ENCODE peak calls at places on chromosome 20, in seven cellular contexts. One of them, this sample, is unnamed. For H3K4me1, the result is how much of the 10 kb centered on the place peaks cover.

GRCh38 chr20:16530201-16530681 is 43.0 kb downstream of the KIF16B start:
- DNase-seq in foreskin keratinocyte: no peak
- DNase-seq in iPS DF 6.9: no peak
- DNase-seq in A549: peak
- DNase-seq in mammary epithelial cell: peak
- DNase-seq in tibial artery: no peak
- DNase-seq in PC-9: peak
- DNase-seq in this sample: no peak

GRCh38 chr20:57392512-57393271 is 1.5 kb downstream of the RBM38 start:
- DNase-seq in foreskin keratinocyte: no peak
- DNase-seq in A549: no peak
- DNase-seq in tibial artery: no peak
- DNase-seq in PC-9: no peak
- DNase-seq in iPS DF 6.9: no peak
- DNase-seq in mammary epithelial cell: no peak
- DNase-seq in this sample: no peak

GRCh38 chr20:4916991-4917881 is 84.1 kb downstream of the SLC23A2 start:
- DNase-seq in iPS DF 6.9: no peak
- DNase-seq in foreskin keratinocyte: no peak
- DNase-seq in tibial artery: no peak
- DNase-seq in mammary epithelial cell: peak
- DNase-seq in PC-9: peak
- DNase-seq in A549: peak
- DNase-seq in this sample: no peak

GRCh38 chr20:10670521-10671220 is 3.1 kb downstream of the JAG1 start:
- DNase-seq in PC-9: no peak
- DNase-seq in A549: no peak
- DNase-seq in iPS DF 6.9: no peak
- DNase-seq in tibial artery: no peak
- DNase-seq in foreskin keratinocyte: no peak
- DNase-seq in mammary epithelial cell: no peak
- DNase-seq in this sample: no peak

GRCh38 chr20:19901226-19901625 is 115.9 kb upstream of the NAA20 start:
- DNase-seq in tibial artery: no peak
- DNase-seq in foreskin keratinocyte: no peak
- DNase-seq in PC-9: no peak
- DNase-seq in iPS DF 6.9: no peak
- DNase-seq in A549: peak
- DNase-seq in mammary epithelial cell: peak
- DNase-seq in this sample: no peak

GRCh38 chr20:11027224-11027623 is 353.4 kb upstream of the JAG1 start:
- DNase-seq in iPS DF 6.9: no peak
- DNase-seq in foreskin keratinocyte: no peak
- DNase-seq in PC-9: no peak
- DNase-seq in tibial artery: no peak
- DNase-seq in A549: no peak
- DNase-seq in mammary epithelial cell: no peak
- DNase-seq in this sample: no peak

GRCh38 chr20:29497261-29497671 is 1760.2 kb upstream of the DEFB115 start:
- DNase-seq in foreskin keratinocyte: no peak
- DNase-seq in PC-9: peak
- DNase-seq in A549: no peak
- DNase-seq in tibial artery: peak
- DNase-seq in iPS DF 6.9: no peak
- DNase-seq in mammary epithelial cell: no peak
- DNase-seq in this sample: no peak

GRCh38 chr20:47319517-47320252 is 36.8 kb downstream of the ZMYND8 start:
- DNase-seq in iPS DF 6.9: peak
- DNase-seq in A549: no peak
- DNase-seq in mammary epithelial cell: peak
- DNase-seq in foreskin keratinocyte: peak
- DNase-seq in PC-9: peak
- DNase-seq in tibial artery: peak
- DNase-seq in this sample: peak

GRCh38 chr20:710762-711120 is 35.1 kb upstream of the SCRT2 start:
- DNase-seq in mammary epithelial cell: no peak
- DNase-seq in PC-9: no peak
- DNase-seq in foreskin keratinocyte: no peak
- DNase-seq in tibial artery: no peak
- DNase-seq in A549: no peak
- DNase-seq in iPS DF 6.9: no peak
- DNase-seq in this sample: no peak

GRCh38 chr20:41261790-41262717 is 55.5 kb downstream of the ZHX3 start:
- DNase-seq in A549: no peak
- DNase-seq in PC-9: no peak
- DNase-seq in foreskin keratinocyte: peak
- DNase-seq in iPS DF 6.9: no peak
- DNase-seq in tibial artery: no peak
- DNase-seq in mammary epithelial cell: peak
- DNase-seq in this sample: no peak

GRCh38 chr20:38293490-38294333 is 10.2 kb upstream of the BPI start:
- DNase-seq in A549: no peak
- DNase-seq in mammary epithelial cell: peak
- DNase-seq in foreskin keratinocyte: no peak
- DNase-seq in tibial artery: no peak
- DNase-seq in PC-9: no peak
- DNase-seq in iPS DF 6.9: no peak
- DNase-seq in this sample: no peak

GRCh38 chr20:59248031-59248684 is 52.3 kb upstream of the EDN3 start:
- DNase-seq in PC-9: no peak
- DNase-seq in A549: no peak
- DNase-seq in mammary epithelial cell: no peak
- DNase-seq in tibial artery: no peak
- DNase-seq in iPS DF 6.9: no peak
- DNase-seq in foreskin keratinocyte: no peak
- DNase-seq in this sample: no peak

GRCh38 chr20:47318596-47319516 is 37.6 kb downstream of the ZMYND8 start:
- DNase-seq in A549: peak
- DNase-seq in foreskin keratinocyte: no peak
- DNase-seq in iPS DF 6.9: no peak
- DNase-seq in tibial artery: peak
- DNase-seq in PC-9: peak
- DNase-seq in mammary epithelial cell: peak
- DNase-seq in this sample: peak

GRCh38 chr20:38554986-38555385 is 26.0 kb upstream of the ADIG start:
- DNase-seq in A549: no peak
- DNase-seq in mammary epithelial cell: no peak
- DNase-seq in PC-9: no peak
- DNase-seq in tibial artery: no peak
- DNase-seq in iPS DF 6.9: no peak
- DNase-seq in foreskin keratinocyte: no peak
- DNase-seq in this sample: no peak

GRCh38 chr20:58457083-58457680 is 58.0 kb downstream of the APCDD1L start:
- DNase-seq in tibial artery: no peak
- DNase-seq in foreskin keratinocyte: peak
- DNase-seq in iPS DF 6.9: no peak
- DNase-seq in mammary epithelial cell: no peak
- DNase-seq in PC-9: no peak
- DNase-seq in A549: no peak
- DNase-seq in this sample: no peak

GRCh38 chr20:370151-370600 is 10.4 kb upstream of the TRIB3 start:
- DNase-seq in mammary epithelial cell: no peak
- DNase-seq in PC-9: peak
- DNase-seq in A549: peak
- DNase-seq in tibial artery: no peak
- DNase-seq in foreskin keratinocyte: no peak
- DNase-seq in iPS DF 6.9: no peak
- DNase-seq in this sample: peak

GRCh38 chr20:539848-540247 is 3.7 kb downstream of the CSNK2A1 start:
- DNase-seq in tibial artery: no peak
- DNase-seq in iPS DF 6.9: no peak
- DNase-seq in A549: no peak
- DNase-seq in foreskin keratinocyte: no peak
- DNase-seq in mammary epithelial cell: peak
- DNase-seq in PC-9: no peak
- DNase-seq in this sample: no peak

GRCh38 chr20:46999821-47000465 is 105.3 kb downstream of the EYA2 start:
- DNase-seq in mammary epithelial cell: no peak
- DNase-seq in tibial artery: no peak
- DNase-seq in A549: no peak
- DNase-seq in PC-9: no peak
- DNase-seq in iPS DF 6.9: no peak
- DNase-seq in foreskin keratinocyte: no peak
- DNase-seq in this sample: no peak

GRCh38 chr20:37415118-37416085 is 69.5 kb downstream of the SRC start:
- DNase-seq in iPS DF 6.9: no peak
- DNase-seq in tibial artery: no peak
- DNase-seq in mammary epithelial cell: no peak
- DNase-seq in PC-9: no peak
- DNase-seq in foreskin keratinocyte: no peak
- DNase-seq in A549: no peak
- DNase-seq in this sample: no peak

GRCh38 chr20:64239449-64240242 is 15.9 kb upstream of the PCMTD2 start:
- DNase-seq in foreskin keratinocyte: no peak
- DNase-seq in tibial artery: no peak
- DNase-seq in iPS DF 6.9: no peak
- DNase-seq in A549: no peak
- DNase-seq in mammary epithelial cell: no peak
- DNase-seq in PC-9: no peak
- DNase-seq in this sample: peak

GRCh38 chr20:54560357-54560756 is 85.0 kb downstream of the DOK5 start:
- DNase-seq in mammary epithelial cell: no peak
- DNase-seq in PC-9: no peak
- DNase-seq in A549: no peak
- DNase-seq in foreskin keratinocyte: no peak
- DNase-seq in tibial artery: no peak
- DNase-seq in iPS DF 6.9: no peak
- DNase-seq in this sample: no peak

GRCh38 chr20:17542993-17543412 is 11.8 kb upstream of the BFSP1 start:
- DNase-seq in PC-9: no peak
- DNase-seq in tibial artery: no peak
- DNase-seq in foreskin keratinocyte: no peak
- DNase-seq in mammary epithelial cell: peak
- DNase-seq in iPS DF 6.9: no peak
- DNase-seq in A549: no peak
- DNase-seq in this sample: no peak

DNA sequence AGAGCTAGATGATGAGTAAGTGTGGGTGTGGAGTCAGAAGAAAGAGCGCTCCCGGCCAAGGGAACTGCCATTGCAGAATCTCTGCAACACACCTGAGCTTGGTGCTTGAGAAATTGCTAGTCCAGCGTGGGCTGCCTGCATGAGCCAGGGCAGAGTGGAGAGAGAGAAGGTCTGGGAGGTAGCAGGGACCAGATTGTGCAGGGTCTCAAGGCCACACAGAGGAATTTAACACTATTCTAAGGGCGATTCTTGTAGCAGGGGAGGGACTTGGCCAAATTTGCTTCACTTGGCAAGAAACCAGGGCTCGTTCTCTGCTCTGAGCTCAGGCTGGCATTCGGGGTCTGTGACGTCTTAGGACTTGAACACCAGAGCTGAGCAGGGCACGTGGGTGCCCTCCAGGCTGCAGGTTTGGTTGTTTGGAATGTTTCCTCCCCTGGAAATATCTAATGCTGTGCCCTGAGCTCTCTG is 53.5 kb downstream of the BCAS4 start:
- DNase-seq in A549: no peak
- DNase-seq in PC-9: peak
- DNase-seq in tibial artery: peak
- DNase-seq in foreskin keratinocyte: no peak
- DNase-seq in mammary epithelial cell: peak
- DNase-seq in iPS DF 6.9: no peak
- DNase-seq in this sample: no peak
- H3K4me1 ChIP-seq in A549: under half
- H3K4me1 ChIP-seq in PC-9: under half
- H3K4me1 ChIP-seq in tibial artery: under half
- H3K4me1 ChIP-seq in foreskin keratinocyte: under half
- H3K4me1 ChIP-seq in mammary epithelial cell: under half
- H3K4me1 ChIP-seq in iPS DF 6.9: under half
- H3K4me1 ChIP-seq in this sample: under half

DNA sequence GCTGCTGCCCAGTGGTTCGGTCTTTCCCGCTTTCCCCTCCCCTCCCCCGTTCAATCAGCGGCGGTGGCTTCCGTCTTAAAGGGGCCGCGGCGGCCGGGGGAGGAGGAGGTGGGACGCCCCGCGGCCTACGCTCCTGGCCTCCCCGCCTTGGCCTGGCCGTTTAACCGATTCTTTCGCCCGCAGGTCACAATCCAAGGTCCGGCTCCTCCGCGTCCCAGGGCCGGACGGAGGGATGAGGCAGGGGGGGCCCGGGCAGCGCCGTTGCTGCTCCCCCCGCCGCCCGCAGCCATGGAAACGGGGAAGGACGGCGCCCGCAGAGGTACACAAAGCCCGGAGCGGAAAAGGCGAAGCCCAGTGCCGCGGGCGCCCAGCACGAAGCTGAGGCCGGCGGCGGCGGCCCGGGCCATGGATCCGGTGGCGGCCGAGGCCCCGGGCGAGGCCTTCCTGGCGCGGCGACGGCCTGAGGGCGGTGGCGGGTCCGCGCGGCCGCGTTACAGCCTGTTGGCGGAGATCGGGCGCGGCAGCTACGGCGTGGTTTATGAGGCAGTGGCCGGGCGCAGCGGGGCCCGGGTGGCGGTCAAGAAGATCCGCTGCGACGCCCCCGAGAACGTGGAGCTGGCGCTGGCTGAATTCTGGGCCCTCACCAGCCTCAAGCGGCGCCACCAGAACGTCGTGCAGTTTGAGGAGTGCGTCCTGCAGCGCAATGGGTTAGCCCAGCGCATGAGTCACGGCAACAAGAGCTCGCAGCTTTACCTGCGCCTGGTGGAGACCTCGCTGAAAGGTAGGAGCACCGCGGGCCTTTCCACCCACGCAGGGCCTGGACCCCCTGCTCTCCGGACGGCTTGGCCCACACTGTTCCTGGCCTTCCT is 1.2 kb downstream of the STK35 start:
- DNase-seq in mammary epithelial cell: peak
- DNase-seq in A549: peak
- DNase-seq in tibial artery: peak
- DNase-seq in iPS DF 6.9: no peak
- DNase-seq in PC-9: peak
- DNase-seq in foreskin keratinocyte: peak
- DNase-seq in this sample: peak
- H3K4me1 ChIP-seq in mammary epithelial cell: under half
- H3K4me1 ChIP-seq in A549: under half
- H3K4me1 ChIP-seq in tibial artery: under half
- H3K4me1 ChIP-seq in iPS DF 6.9: under half
- H3K4me1 ChIP-seq in PC-9: under half
- H3K4me1 ChIP-seq in foreskin keratinocyte: under half
- H3K4me1 ChIP-seq in this sample: under half

GRCh38 chr20:44613575-44613974 is 31.2 kb downstream of the PKIG start:
- DNase-seq in A549: no peak
- DNase-seq in iPS DF 6.9: no peak
- DNase-seq in mammary epithelial cell: no peak
- DNase-seq in foreskin keratinocyte: no peak
- DNase-seq in PC-9: no peak
- DNase-seq in tibial artery: no peak
- DNase-seq in this sample: no peak
- H3K4me1 ChIP-seq in A549: under half
- H3K4me1 ChIP-seq in iPS DF 6.9: under half
- H3K4me1 ChIP-seq in mammary epithelial cell: under half
- H3K4me1 ChIP-seq in foreskin keratinocyte: under half
- H3K4me1 ChIP-seq in PC-9: under half
- H3K4me1 ChIP-seq in tibial artery: half or more
- H3K4me1 ChIP-seq in this sample: under half

DNA sequence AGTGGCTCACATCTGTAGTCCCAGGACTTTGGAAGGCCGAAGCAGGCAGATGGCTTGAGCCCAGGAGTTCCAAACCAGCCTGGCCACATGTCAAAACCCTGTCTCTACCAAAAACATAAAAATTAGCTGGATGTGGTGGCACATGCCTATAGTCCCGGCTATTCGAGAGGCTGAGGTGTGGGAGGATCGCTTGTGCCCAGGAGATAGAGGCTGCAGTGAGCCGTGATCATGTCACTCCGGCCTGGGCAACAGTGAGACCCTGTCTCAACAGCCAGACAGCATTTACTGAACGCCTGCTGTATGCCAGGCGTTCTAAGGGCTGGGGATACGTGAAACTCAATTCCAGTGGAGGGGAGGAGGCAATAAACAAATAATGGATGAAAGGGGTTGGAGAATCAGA is 69.9 kb downstream of the ATP9A start:
- DNase-seq in tibial artery: no peak
- DNase-seq in iPS DF 6.9: no peak
- DNase-seq in mammary epithelial cell: no peak
- DNase-seq in PC-9: no peak
- DNase-seq in foreskin keratinocyte: no peak
- DNase-seq in A549: no peak
- DNase-seq in this sample: no peak
- H3K4me1 ChIP-seq in tibial artery: under half
- H3K4me1 ChIP-seq in iPS DF 6.9: under half
- H3K4me1 ChIP-seq in mammary epithelial cell: under half
- H3K4me1 ChIP-seq in PC-9: under half
- H3K4me1 ChIP-seq in foreskin keratinocyte: under half
- H3K4me1 ChIP-seq in A549: under half
- H3K4me1 ChIP-seq in this sample: under half

This sample was measured in Caco-2.